ENCODE peak calls at places on chromosomes 13 and 19, in six cellular contexts. X is CD8-positive, alpha-beta T cell; J is IMR-90; I is endothelial cell; Y is A549; F is BE2C. S is an unnamed sample.

GRCh38 chr13:19960673-19961015 is 2.1 kb downstream of the ZMYM2 start:
- DNase-seq in F (no peak), Y (no peak), X (no peak), J (no peak), I (no peak), S (no peak)

GRCh38 chr19:30722236-30722635 is 350.1 kb downstream of the ZNF536 start:
- DNase-seq in Y (no peak), X (no peak), I (no peak), J (no peak), F (peak), S (no peak)

GRCh38 chr13:50104493-50104892 is 89.2 kb downstream of the KCNRG start:
- DNase-seq in J (peak), F (no peak), I (no peak), X (no peak), Y (no peak), S (no peak)

GRCh38 chr13:49527123-49527522 is 31.4 kb downstream of the PHF11 start:
- DNase-seq in J (no peak), Y (no peak), I (no peak), X (no peak), F (no peak), S (no peak)

GRCh38 chr13:29434217-29434940 is 161.1 kb downstream of the SLC7A1 start:
- DNase-seq in F (peak), J (no peak), I (no peak), X (no peak), Y (no peak), S (no peak)

GRCh38 chr13:112901951-112902651 is 66.9 kb upstream of the MCF2L start:
- DNase-seq in Y (no peak), X (no peak), F (no peak), I (no peak), J (no peak), S (no peak)

GRCh38 chr13:32940601-32941000 is 75.6 kb upstream of the KL start:
- DNase-seq in J (peak), Y (no peak), F (peak), I (no peak), X (no peak), S (no peak)

GRCh38 chr13:42333613-42334328 is 61.8 kb downstream of the AKAP11 start:
- DNase-seq in X (no peak), J (peak), Y (peak), I (peak), F (no peak), S (no peak)

GRCh38 chr13:109973279-109973678 is 186.9 kb upstream of the IRS2 start:
- DNase-seq in I (no peak), X (no peak), Y (no peak), F (no peak), J (no peak), S (no peak)

GRCh38 chr19:17180997-17181702 is 34.0 kb upstream of the USE1 start:
- DNase-seq in F (no peak), Y (no peak), I (no peak), J (no peak), X (no peak), S (no peak)

GRCh38 chr13:33123066-33123940 is 107.1 kb downstream of the KL start:
- DNase-seq in J (peak), Y (no peak), F (no peak), I (no peak), X (no peak), S (no peak)

GRCh38 chr19:15461694-15462093 is 2.6 kb downstream of the RASAL3 start:
- DNase-seq in F (no peak), Y (no peak), X (no peak), I (no peak), J (no peak), S (no peak)

GRCh38 chr13:64480648-64481047 is 2749.5 kb downstream of the PCDH9 start:
- DNase-seq in F (no peak), J (no peak), I (no peak), Y (no peak), X (no peak), S (no peak)

GRCh38 chr13:50268500-50268899 is 253.3 kb downstream of the KCNRG start:
- DNase-seq in Y (no peak), F (no peak), I (no peak), X (no peak), J (peak), S (no peak)

GRCh38 chr13:37068962-37069361 is 9.5 kb upstream of the SUPT20H start:
- DNase-seq in Y (peak), J (peak), X (no peak), F (no peak), I (no peak), S (no peak)

GRCh38 chr19:2032296-2032941 is 16.9 kb upstream of the BTBD2 start:
- DNase-seq in I (peak), X (no peak), Y (peak), F (peak), J (peak), S (peak)

GRCh38 chr19:35860818-35861639 is 4.3 kb downstream of the KIRREL2 start:
- DNase-seq in I (peak), J (no peak), X (no peak), Y (no peak), F (no peak), S (no peak)

GRCh38 chr13:113842336-113843062 is 21.4 kb downstream of the GAS6 start:
- DNase-seq in J (no peak), X (no peak), F (no peak), I (no peak), Y (no peak), S (peak)

GRCh38 chr19:10269333-10270179 is 1.4 kb upstream of the ICAM1 start:
- DNase-seq in Y (peak), I (peak), J (peak), X (peak), F (peak), S (peak)

GRCh38 chr19:29785955-29786589 is 25.7 kb upstream of the CCNE1 start:
- DNase-seq in X (no peak), F (no peak), J (no peak), I (no peak), Y (peak), S (no peak)

GRCh38 chr19:54478677-54479266 is 5.7 kb upstream of the CDC42EP5 start:
- DNase-seq in J (peak), Y (peak), X (no peak), I (peak), F (no peak), S (no peak)

GRCh38 chr19:40282920-40283319 is 2.2 kb downstream of the AKT2 start:
- DNase-seq in F (no peak), I (no peak), J (peak), X (no peak), Y (no peak), S (no peak)

GRCh38 chr19:42629191-42629590 is 34.5 kb upstream of the CEACAM8 start:
- DNase-seq in Y (no peak), I (no peak), X (no peak), F (no peak), J (no peak), S (no peak)

GRCh38 chr13:48561461-48562224 is 28.8 kb upstream of the RCBTB2 start:
- DNase-seq in F (no peak), I (no peak), X (no peak), J (no peak), Y (no peak), S (no peak)

GRCh38 chr13:75825161-75825560 is 189.0 kb downstream of the LMO7 start:
- DNase-seq in Y (no peak), I (no peak), F (no peak), J (no peak), X (no peak), S (no peak)

GRCh38 chr19:3184847-3185481 is 766 bp upstream of the NCLN start:
- DNase-seq in J (no peak), F (peak), I (peak), X (peak), Y (no peak), S (peak)

GRCh38 chr19:49213791-49214190 is 56.2 kb downstream of the TRPM4 start:
- DNase-seq in F (no peak), Y (peak), I (no peak), X (no peak), J (no peak), S (no peak)
- TF ChIP-seq CTCF in F (peak), Y (peak), I (no peak), X (no peak), J (no peak), S (peak)

GRCh38 chr19:43776285-43776684 is 4.5 kb downstream of the KCNN4 start:
- DNase-seq in F (no peak), J (no peak), X (no peak), Y (no peak), I (no peak), S (no peak)

GRCh38 chr19:43773725-43774102 is 7.1 kb downstream of the KCNN4 start:
- DNase-seq in X (no peak), Y (no peak), J (no peak), F (no peak), I (no peak), S (no peak)

GRCh38 chr19:43777163-43777700 is 3.5 kb downstream of the KCNN4 start:
- DNase-seq in I (no peak), X (no peak), Y (no peak), F (no peak), J (peak), S (no peak)

GRCh38 chr19:43775299-43775890 is 5.4 kb downstream of the KCNN4 start:
- DNase-seq in F (no peak), Y (no peak), X (no peak), I (no peak), J (no peak), S (no peak)

DNA sequence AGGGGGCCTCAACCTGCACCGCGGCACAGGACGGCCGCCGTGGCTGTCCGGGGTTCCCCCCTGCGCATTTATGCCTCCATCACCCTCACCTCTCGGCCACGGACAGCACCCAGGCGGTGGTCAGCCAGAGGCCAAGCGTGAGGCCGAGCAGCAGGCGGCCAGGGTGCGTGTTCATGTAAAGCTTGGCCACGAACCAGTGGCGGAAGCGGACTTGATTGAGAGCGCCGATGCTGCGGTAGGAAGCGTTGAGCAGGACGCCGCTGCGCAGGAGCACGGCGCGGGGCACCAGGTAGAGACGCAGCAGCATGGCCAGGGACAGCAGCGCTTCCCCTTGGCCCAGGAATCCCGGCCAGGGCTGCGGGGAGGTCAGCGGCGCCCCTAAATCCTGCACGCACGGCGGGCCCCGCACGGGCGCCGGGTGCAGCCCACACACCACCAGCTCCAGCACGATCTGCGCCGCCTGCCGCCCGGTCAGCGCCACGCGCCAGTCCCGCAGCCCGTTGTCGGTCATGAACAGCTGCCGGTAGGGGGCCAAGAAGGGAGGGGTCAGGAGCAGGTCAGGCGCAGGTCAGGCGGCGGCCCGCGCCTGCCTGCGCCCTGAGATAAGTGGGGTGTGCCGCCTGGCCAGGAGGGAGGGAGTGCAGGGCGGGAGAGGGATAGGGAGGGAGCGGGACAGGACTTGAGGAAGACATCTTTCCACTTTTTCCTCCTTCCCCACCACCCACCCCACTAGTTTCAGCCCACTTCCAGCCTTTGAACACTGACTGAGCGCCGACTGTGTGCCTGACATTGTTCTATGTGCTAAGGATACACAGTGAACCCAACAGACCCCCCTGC is 6.5 kb downstream of the KCNN4 start:
- DNase-seq in X (no peak), F (peak), I (peak), J (peak), Y (no peak), S (peak)
- TF ChIP-seq CTCF in X (no peak), F (peak), I (peak), J (peak), Y (no peak), S (peak)

GRCh38 chr19:33133438-33134031 is 1.6 kb downstream of the WDR88 start:
- DNase-seq in J (no peak), I (no peak), X (no peak), Y (peak), F (peak), S (no peak)

GRCh38 chr19:33134571-33135041 is 2.7 kb downstream of the WDR88 start:
- DNase-seq in X (peak), Y (no peak), F (no peak), I (no peak), J (no peak), S (no peak)

GRCh38 chr19:33130433-33130832 is 1.5 kb upstream of the WDR88 start:
- DNase-seq in J (no peak), X (no peak), F (no peak), I (no peak), Y (no peak), S (no peak)

GRCh38 chr19:33132021-33132420 is at the start of gene WDR88:
- DNase-seq in J (no peak), X (no peak), I (no peak), Y (no peak), F (no peak), S (no peak)

DNA sequence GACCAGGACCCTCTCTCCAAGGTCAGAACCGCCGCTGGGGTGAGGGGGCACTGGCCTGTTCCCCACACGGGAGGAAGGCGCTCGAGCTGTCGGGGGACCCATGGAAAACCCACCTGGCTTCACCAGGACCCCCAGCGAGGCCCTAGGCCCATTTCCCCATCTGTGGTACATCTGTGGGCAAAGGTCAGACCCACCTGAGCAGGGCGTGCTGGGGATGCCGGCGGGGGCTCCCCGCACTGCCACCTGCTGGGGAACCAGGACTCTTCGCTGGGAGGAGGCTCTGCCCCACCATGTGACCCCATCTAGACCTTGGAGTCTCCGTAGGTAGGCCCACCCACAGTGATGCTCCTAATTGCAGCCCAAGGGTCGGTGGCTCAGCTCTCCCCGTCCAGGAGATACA is 511 bp downstream of the WDR88 start:
- DNase-seq in X (no peak), F (no peak), I (peak), Y (peak), J (no peak), S (no peak)
- TF ChIP-seq CTCF in X (no peak), F (peak), I (peak), Y (peak), J (peak), S (no peak)

DNA sequence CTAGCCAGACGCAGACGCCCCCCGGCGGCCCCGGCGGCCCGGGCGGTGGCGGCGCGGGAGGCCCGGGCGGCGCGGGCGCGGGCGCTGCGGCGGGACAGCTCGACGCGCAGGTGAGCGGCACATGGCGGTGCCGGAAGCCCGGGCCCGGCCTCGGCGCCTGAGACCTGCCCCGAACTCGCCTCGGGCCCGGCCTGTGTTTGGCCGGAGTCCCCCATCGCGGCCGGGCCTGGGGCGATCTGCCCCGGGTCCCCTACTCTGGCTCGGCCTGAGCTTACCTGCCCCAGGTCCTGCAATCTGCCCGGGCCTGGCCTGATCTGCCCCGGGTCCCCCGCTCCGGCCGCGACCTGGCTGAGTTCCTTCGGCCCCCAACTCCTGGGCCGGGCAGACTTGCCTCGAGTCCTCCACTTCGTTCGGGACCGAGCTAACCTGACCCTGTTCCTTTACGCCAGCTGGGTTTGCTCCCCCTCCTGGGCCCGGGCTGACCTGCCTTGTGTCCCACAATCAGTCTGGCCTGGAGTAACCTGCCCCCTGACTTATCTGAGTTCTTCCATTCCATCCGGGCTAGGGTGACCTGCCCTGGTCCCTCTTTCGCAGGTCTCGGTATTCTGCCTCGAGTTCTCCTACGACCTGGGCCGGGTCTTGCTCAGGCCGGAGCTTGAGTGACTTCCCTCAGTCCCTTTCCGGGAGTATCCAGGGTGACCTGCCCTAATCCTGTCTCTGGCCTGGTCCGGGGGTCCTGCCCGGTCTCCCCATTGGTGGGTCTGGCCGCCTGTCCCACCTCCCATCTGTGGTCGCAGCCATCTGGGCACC is 777 bp downstream of the UPF1 start:
- DNase-seq in Y (peak), F (no peak), J (no peak), X (no peak), I (peak), S (no peak)
- TF ChIP-seq CTCF in Y (no peak), F (peak), J (peak), X (no peak), I (no peak), S (peak)

GRCh38 chr19:27777726-27778125 is 1435.2 kb downstream of the UQCRFS1 start:
- DNase-seq in Y (peak), I (no peak), J (no peak), F (peak), X (no peak), S (no peak)
- TF ChIP-seq CTCF in Y (no peak), I (peak), J (no peak), F (peak), X (no peak), S (no peak)

GRCh38 chr13:77810430-77810829 is 108.2 kb downstream of the EDNRB start:
- DNase-seq in J (peak), F (no peak), X (no peak), Y (peak), I (no peak), S (no peak)
- TF ChIP-seq CTCF in J (peak), F (peak), X (peak), Y (no peak), I (no peak), S (peak)

GRCh38 chr19:24159707-24160106 is 72.7 kb downstream of the ZNF254 start:
- DNase-seq in F (no peak), X (no peak), I (no peak), J (peak), Y (peak), S (no peak)
- TF ChIP-seq CTCF in F (peak), X (no peak), I (no peak), J (peak), Y (no peak), S (peak)

GRCh38 chr19:18856385-18857126 is 24.8 kb downstream of the UPF1 start:
- DNase-seq in J (no peak), F (peak), X (no peak), Y (peak), I (no peak), S (no peak)
- TF ChIP-seq CTCF in J (peak), F (peak), X (no peak), Y (no peak), I (no peak), S (no peak)